ENCODE peak calls at places on chromosome 11, in four cellular contexts. A is transverse colon, U is H1, C is esophagus muscularis mucosa. W is an unnamed sample. For H3K4me1, the result is how much of the 10 kb centered on the place peaks cover.

GRCh38 chr11:36258730-36259360 is 30.4 kb downstream of the COMMD9 start:
- DNase-seq in A (peak), U (peak), C (no peak), W (peak)

GRCh38 chr11:130407978-130408377 is 20.4 kb downstream of the ADAMTS8 start:
- DNase-seq in A (peak), U (no peak), C (no peak), W (no peak)

GRCh38 chr11:119361056-119361787 is 14.7 kb upstream of the MFRP start:
- DNase-seq in A (no peak), U (no peak), C (no peak), W (no peak)

GRCh38 chr11:78188809-78189724 is at the start of gene USP35:
- DNase-seq in A (no peak), U (no peak), C (no peak), W (no peak)

GRCh38 chr11:128465531-128465930 is 121.8 kb downstream of the ETS1 start:
- DNase-seq in A (no peak), U (no peak), C (peak), W (no peak)

GRCh38 chr11:95065336-95065735 is 1.4 kb upstream of the SRSF8 start:
- DNase-seq in A (no peak), U (no peak), C (no peak), W (no peak)

GRCh38 chr11:68255526-68255925 is 16.2 kb downstream of the C11orf24 start:
- DNase-seq in A (no peak), U (no peak), C (no peak), W (no peak)

GRCh38 chr11:135069884-135070283 is 657.8 kb upstream of the B3GAT1 start:
- DNase-seq in A (no peak), U (no peak), C (no peak), W (no peak)

GRCh38 chr11:86918943-86919342 is 36.3 kb downstream of the FZD4 start:
- DNase-seq in A (no peak), U (no peak), C (no peak), W (no peak)

GRCh38 chr11:57427692-57428082 is 766 bp upstream of the SLC43A3 start:
- DNase-seq in A (peak), U (no peak), C (peak), W (peak)

GRCh38 chr11:25860677-25861445 is 471.1 kb upstream of the ANO3 start:
- DNase-seq in A (no peak), U (no peak), C (no peak), W (no peak)

GRCh38 chr11:17012712-17013547 is 1.3 kb downstream of the PLEKHA7 start:
- DNase-seq in A (peak), U (no peak), C (no peak), W (peak)

GRCh38 chr11:80595011-80595410 is 1154.2 kb upstream of the TENM4 start:
- DNase-seq in A (no peak), U (no peak), C (no peak), W (no peak)

GRCh38 chr11:27456140-27456801 is 16.3 kb downstream of the LGR4 start:
- DNase-seq in A (no peak), U (no peak), C (no peak), W (no peak)

GRCh38 chr11:17906436-17906835 is 106.4 kb downstream of the SERGEF start:
- DNase-seq in A (no peak), U (peak), C (no peak), W (no peak)

GRCh38 chr11:1403721-1404460 is 14.2 kb downstream of the BRSK2 start:
- DNase-seq in A (no peak), U (no peak), C (no peak), W (no peak)

GRCh38 chr11:66418986-66419308 is 1.9 kb upstream of the NPAS4 start:
- DNase-seq in A (no peak), U (no peak), C (no peak), W (no peak)

GRCh38 chr11:62614275-62614674 is 1.2 kb downstream of the ROM1 start:
- DNase-seq in A (no peak), U (no peak), C (no peak), W (peak)

GRCh38 chr11:119727523-119728081 is 1.4 kb downstream of the NECTIN1 start:
- DNase-seq in A (peak), U (no peak), C (no peak), W (peak)

GRCh38 chr11:122042981-122043380 is 73.0 kb downstream of the BLID start:
- DNase-seq in A (no peak), U (no peak), C (no peak), W (no peak)

GRCh38 chr11:47393163-47394049 is 15.0 kb upstream of the SLC39A13 start:
- DNase-seq in A (no peak), U (no peak), C (no peak), W (no peak)

GRCh38 chr11:94706211-94706610 is 61.9 kb upstream of the AMOTL1 start:
- DNase-seq in A (no peak), U (no peak), C (no peak), W (no peak)

GRCh38 chr11:18203723-18204122 is 31.1 kb downstream of the MRGPRX4 start:
- DNase-seq in A (no peak), U (no peak), C (no peak), W (no peak)

GRCh38 chr11:88301478-88302140 is 35.9 kb downstream of the CTSC start:
- DNase-seq in A (no peak), U (no peak), C (no peak), W (no peak)
- TF ChIP-seq EP300 in A (peak), U (no peak), C (no peak), W (no peak)

DNA sequence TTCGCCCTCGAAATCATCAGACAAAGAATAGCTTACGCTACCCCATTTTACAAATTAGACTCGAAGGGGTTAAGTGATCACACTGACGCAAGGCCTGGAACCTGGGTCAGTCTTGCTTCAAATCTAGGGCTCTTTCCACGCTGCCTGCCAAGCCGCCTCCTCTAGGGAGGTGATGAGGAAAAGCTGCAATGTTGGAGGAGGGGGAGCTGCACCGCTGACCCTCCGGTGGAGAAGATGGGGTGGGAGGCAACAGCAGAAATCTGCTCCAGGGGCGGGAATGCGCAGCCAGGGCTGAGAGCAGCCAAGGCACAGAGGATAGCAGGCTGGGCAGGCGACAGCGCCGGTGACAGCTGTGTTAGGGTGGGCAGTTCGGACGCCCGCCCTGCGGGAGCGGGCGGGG is 595 bp downstream of the SYVN1 start:
- DNase-seq in A (no peak), U (no peak), C (no peak), W (peak)
- H3K4me1 ChIP-seq in A (under half), U (under half), C (under half), W (under half)

DNA sequence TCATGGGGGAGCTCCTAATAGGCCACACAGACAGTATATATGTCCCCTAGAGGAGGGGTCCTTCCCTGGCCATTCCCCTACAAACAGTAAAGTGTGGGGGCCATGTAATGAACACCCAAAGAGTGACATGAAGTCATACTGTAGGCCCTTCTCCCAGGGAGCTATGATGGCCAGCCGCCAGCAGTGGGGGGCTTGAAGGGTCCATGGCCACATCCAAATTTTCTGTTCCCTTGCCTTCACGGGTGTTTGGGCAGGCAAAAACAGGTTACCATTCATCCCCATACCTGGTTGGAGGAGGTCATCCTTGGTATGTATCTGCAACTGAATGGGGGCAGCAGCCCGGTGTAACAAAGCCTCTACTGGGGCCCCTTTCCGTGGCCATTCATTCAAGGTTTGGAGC is 2118.0 kb downstream of the LRRC4C start:
- DNase-seq in A (no peak), U (no peak), C (no peak), W (no peak)
- TF ChIP-seq EP300 in A (no peak), U (no peak), C (no peak), W (no peak)

DNA sequence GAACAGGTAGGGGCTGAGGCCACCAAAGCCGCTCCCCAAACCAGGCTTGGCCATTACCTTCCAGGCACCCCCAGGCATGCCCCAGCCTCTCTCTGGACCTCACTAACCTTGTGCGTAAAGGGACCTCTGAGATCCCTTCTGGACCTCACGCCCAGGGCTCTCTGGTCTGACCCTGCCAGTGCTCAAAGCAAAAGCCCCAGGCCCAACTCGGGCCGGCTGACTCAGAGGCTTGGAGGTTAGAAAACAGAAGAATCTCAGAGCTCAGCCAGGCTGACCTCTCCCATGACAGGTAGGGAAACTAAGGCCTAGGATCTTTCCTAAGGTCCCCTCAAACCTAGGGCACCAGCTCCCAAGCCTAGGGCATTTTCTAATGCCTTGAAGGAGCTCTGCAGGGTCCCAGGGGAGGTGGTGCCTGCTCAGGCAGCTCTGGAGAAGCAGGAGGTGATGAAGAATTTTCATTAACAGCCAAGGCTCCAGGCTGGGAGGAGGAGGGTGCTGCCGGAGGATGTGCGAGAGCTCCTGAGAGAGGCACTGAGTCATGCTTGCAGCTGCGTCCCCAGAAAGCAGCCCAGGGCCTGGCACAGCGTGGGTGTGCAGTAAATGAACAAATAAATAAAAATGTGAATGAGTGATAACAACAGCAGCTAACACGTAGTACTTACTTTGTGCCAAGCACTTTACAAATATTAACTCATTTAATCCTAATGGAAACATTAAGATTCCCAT is 25.6 kb downstream of the ARRB1 start:
- DNase-seq in A (no peak), U (no peak), C (no peak), W (peak)
- H3K4me1 ChIP-seq in A (half or more), U (under half), C (half or more), W (half or more)

GRCh38 chr11:10526974-10527918 is 13.7 kb downstream of the RNF141 start:
- DNase-seq in A (no peak), U (no peak), C (no peak), W (no peak)
- TF ChIP-seq EP300 in A (no peak), U (no peak), C (no peak), W (no peak)

DNA sequence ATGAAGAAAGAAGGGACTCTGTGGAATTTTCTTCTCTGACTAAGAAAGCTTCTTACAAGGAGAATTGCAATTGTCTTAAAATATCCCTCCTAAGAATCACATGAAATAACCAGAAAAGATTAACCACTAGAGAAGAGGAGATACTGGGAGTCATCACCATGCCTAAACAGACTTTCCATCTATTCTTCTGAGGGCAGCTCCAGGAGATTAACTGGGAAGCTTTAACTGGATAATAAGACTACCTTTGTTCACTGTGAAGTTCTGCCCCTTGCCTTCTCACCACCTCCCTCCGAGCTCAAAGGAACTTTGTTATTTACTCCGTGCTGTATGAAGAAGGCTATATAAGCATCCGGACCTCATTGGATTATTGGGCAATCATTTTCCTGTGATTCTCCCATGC is 24.5 kb upstream of the MMP7 start:
- DNase-seq in A (no peak), U (no peak), C (no peak), W (no peak)
- H3K4me1 ChIP-seq in A (under half), U (under half), C (under half), W (under half)

W was measured in stomach.